ENCODE peak calls at places on chromosomes 5 and 9, in seven cellular contexts. G is AG10803, B is tibial artery, J is A549, L is AG04450, H is body of pancreas, C is epithelial cell of proximal tubule. N is an unnamed sample.

GRCh38 chr9:132804576-132805295 is 73.3 kb downstream of the AK8 start:
- DNase-seq in G (no peak), B (no peak), J (no peak), L (no peak), H (no peak), C (no peak), N (no peak)

GRCh38 chr5:132825165-132825823 is 5.2 kb downstream of the SHROOM1 start:
- DNase-seq in G (no peak), B (no peak), J (no peak), L (no peak), H (no peak), C (no peak), N (no peak)

GRCh38 chr9:127166651-127167524 is 44.5 kb upstream of the ANGPTL2 start:
- DNase-seq in G (no peak), B (no peak), J (no peak), L (no peak), H (no peak), C (peak; percentile 70), N (no peak)

GRCh38 chr9:16030513-16031185 is 477.8 kb downstream of the CCDC171 start:
- DNase-seq in G (peak; percentile 92), B (no peak), J (peak; percentile 25), L (peak; percentile 60), H (no peak), C (peak; percentile 74), N (peak; percentile 91)

GRCh38 chr5:343461-344401 is 22.2 kb downstream of the AHRR start:
- DNase-seq in G (peak; percentile 80), B (no peak), J (peak; percentile 62), L (no peak), H (peak; percentile 55), C (no peak), N (no peak)

GRCh38 chr9:121637441-121638222 is 13.8 kb upstream of the DAB2IP start:
- DNase-seq in G (peak; percentile 71), B (no peak), J (no peak), L (peak; percentile 8), H (no peak), C (no peak), N (no peak)

GRCh38 chr5:45038366-45038987 is 229.7 kb downstream of the MRPS30 start:
- DNase-seq in G (peak; percentile 29), B (no peak), J (peak; percentile 31), L (no peak), H (peak; percentile 18), C (no peak), N (no peak)

GRCh38 chr9:89278551-89278950 is 32.4 kb upstream of the CKS2 start:
- DNase-seq in G (no peak), B (no peak), J (peak; percentile 16), L (no peak), H (no peak), C (peak; percentile 20), N (no peak)

GRCh38 chr5:172670444-172670843 is 29.4 kb downstream of the NEURL1B start:
- DNase-seq in G (no peak), B (no peak), J (no peak), L (no peak), H (no peak), C (no peak), N (no peak)

GRCh38 chr5:147485046-147485445 is 24.8 kb downstream of the DPYSL3 start:
- DNase-seq in G (peak; percentile 95), B (no peak), J (no peak), L (no peak), H (no peak), C (no peak), N (no peak)

GRCh38 chr5:3339092-3339797 is 256.4 kb upstream of the IRX1 start:
- DNase-seq in G (peak; percentile 9), B (no peak), J (no peak), L (no peak), H (no peak), C (no peak), N (no peak)

GRCh38 chr9:136626740-136627642 is 35.7 kb upstream of the EGFL7 start:
- DNase-seq in G (no peak), B (no peak), J (no peak), L (no peak), H (peak; percentile 87), C (no peak), N (no peak)

GRCh38 chr5:59348189-59348588 is 545.3 kb downstream of the PDE4D start:
- DNase-seq in G (no peak), B (no peak), J (peak; percentile 45), L (no peak), H (peak; percentile 16), C (no peak), N (no peak)
- TF ChIP-seq CTCF in G (no peak), B (no peak), J (no peak), L (no peak), H (no peak), C (peak; percentile 29), N (no peak)

GRCh38 chr5:40957048-40957447 is 47.8 kb downstream of the C7 start:
- DNase-seq in G (no peak), B (no peak), J (no peak), L (no peak), H (no peak), C (no peak), N (no peak)

GRCh38 chr5:40955313-40955712 is 46.0 kb downstream of the C7 start:
- DNase-seq in G (no peak), B (no peak), J (no peak), L (no peak), H (no peak), C (no peak), N (no peak)

GRCh38 chr5:40962207-40962955 is 53.1 kb downstream of the C7 start:
- DNase-seq in G (no peak), B (no peak), J (no peak), L (no peak), H (no peak), C (no peak), N (no peak)

GRCh38 chr5:40960027-40960426 is 50.7 kb downstream of the C7 start:
- DNase-seq in G (no peak), B (no peak), J (no peak), L (no peak), H (no peak), C (no peak), N (no peak)

DNA sequence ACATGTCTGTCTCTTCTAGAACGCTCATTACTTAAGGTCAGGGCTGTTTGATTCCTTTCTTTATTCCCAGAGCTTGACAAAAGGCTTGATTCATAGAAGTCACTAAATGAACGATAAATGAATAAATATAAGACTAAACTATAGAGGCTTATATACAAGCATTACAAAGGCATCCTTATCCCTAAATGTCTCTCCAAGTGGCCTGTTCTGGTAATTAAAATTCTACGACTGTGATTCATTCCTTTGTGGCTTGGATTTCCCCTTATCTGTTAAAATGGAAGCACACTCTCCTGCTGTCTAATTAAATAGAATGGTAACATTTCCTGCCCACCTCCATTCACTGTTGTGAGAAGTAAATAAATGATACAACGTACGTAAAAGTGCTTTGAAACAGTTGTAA is 49.5 kb downstream of the C7 start:
- DNase-seq in G (no peak), B (no peak), J (peak; percentile 3), L (no peak), H (no peak), C (no peak), N (no peak)
- H3K4me3 ChIP-seq in G (no peak overlapping the region), B (no peak overlapping the region), J (no peak overlapping the region), L (no peak overlapping the region), H (no peak overlapping the region), C (no peak overlapping the region), N (no peak overlapping the region)

DNA sequence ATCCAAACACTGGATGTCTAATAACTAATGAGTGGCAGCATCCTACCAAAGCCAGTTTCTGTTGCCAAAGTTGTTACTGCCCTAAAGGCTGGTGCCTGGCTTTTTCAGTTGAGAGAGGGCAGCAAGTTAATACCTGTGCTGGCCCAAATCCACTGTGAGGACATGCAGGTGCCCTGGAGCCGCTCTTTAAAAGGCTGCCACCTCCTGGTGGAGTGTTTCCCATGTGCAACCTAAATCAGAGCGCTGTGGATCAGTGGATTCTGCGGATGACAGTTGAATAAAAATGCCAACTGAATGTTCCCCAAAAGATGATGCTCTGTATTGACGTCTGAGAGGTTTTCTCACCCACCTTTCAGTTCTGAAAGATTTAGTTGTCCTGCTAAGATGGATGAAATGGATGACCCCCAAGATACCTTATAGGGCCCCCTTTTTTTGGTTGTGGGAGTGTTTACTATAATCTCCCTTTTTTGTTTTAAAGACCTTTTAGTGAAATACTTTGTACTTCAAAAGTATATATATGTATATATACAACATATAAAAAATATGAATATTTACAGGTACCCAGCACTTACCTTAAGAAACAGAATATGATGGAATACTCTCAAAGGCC is 146.4 kb downstream of the EGFLAM start:
- DNase-seq in G (no peak), B (no peak), J (peak; percentile 10), L (no peak), H (peak; percentile 39), C (no peak), N (no peak)
- TF ChIP-seq CTCF in G (peak; percentile 11), B (no peak), J (no peak), L (peak; percentile 19), H (peak; percentile 10), C (peak; percentile 80), N (peak; percentile 21)

GRCh38 chr5:32551194-32551593 is 34.2 kb upstream of the SUB1 start:
- DNase-seq in G (no peak), B (no peak), J (no peak), L (no peak), H (no peak), C (no peak), N (no peak)
- H3K4me3 ChIP-seq in G (no peak overlapping the region), B (no peak overlapping the region), J (no peak overlapping the region), L (no peak overlapping the region), H (no peak overlapping the region), C (no peak overlapping the region), N (no peak overlapping the region)

GRCh38 chr9:69190086-69190865 is 16.2 kb downstream of the TJP2 start:
- DNase-seq in G (no peak), B (no peak), J (no peak), L (no peak), H (no peak), C (no peak), N (no peak)

GRCh38 chr9:69193685-69194032 is 19.6 kb downstream of the TJP2 start:
- DNase-seq in G (no peak), B (no peak), J (peak; percentile 30), L (no peak), H (no peak), C (no peak), N (no peak)

GRCh38 chr9:69190866-69191672 is 17.0 kb downstream of the TJP2 start:
- DNase-seq in G (no peak), B (no peak), J (no peak), L (no peak), H (no peak), C (no peak), N (no peak)

GRCh38 chr9:69195019-69195418 is 20.9 kb downstream of the TJP2 start:
- DNase-seq in G (no peak), B (no peak), J (no peak), L (no peak), H (no peak), C (no peak), N (no peak)

DNA sequence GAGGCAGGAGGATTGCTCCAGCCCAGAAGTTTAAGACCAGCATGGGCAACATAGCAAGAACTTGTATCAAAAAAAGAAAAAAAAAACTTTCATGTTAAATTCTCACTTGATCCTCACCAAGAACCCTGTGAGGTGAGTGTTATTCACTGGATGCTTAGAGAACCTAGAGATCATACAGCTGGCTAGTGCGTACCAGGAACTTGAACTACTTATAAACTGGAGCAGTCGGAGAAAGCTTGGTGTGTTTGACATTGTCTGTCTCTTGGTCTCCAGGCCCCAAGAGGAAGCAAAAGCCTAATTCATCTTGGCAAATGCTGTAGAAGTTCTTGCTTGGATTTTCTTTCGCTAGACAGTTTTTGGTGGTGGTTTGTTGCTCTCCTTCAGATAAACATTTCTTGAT is 18.1 kb downstream of the TJP2 start:
- DNase-seq in G (no peak), B (no peak), J (no peak), L (no peak), H (no peak), C (no peak), N (no peak)
- TF ChIP-seq CTCF in G (no peak), B (no peak), J (no peak), L (no peak), H (no peak), C (no peak), N (no peak)

N was measured in HFF-Myc.